ENCODE peak calls at places on chromosomes 5 and 9, in ten cellular contexts. K is heart right ventricle; G is AG09319; U is endothelial cell; D is GM23338; R is AG04449; L is CD4-positive, alpha-beta T cell; B is MM.1S; F is AG10803; V is fibroblast of pulmonary artery. Z is an unnamed sample.

GRCh38 chr5:58735637-58736036 is 152.8 kb downstream of the RAB3C start:
- DNase-seq in B (no peak), D (no peak), U (no peak), L (no peak), R (no peak), K (no peak), G (no peak), F (no peak), V (no peak), Z (no peak)

GRCh38 chr5:98771389-98772109 is 1.9 kb upstream of the RGMB start:
- DNase-seq in D (peak; percentile 91), U (peak; percentile 68), F (peak; percentile 94), L (peak; percentile 62), B (peak; percentile 83), K (no peak), R (peak; percentile 71), G (peak; percentile 89), V (peak; percentile 94), Z (peak; percentile 49)

GRCh38 chr9:70410368-70410767 is 4.1 kb downstream of the KLF9 start:
- DNase-seq in V (peak; percentile 65), B (no peak), D (no peak), L (no peak), F (peak; percentile 68), U (no peak), G (no peak), R (no peak), K (no peak), Z (no peak)

GRCh38 chr9:36029765-36030528 is 6.8 kb upstream of the RECK start:
- DNase-seq in K (no peak), F (peak; percentile 98), V (peak; percentile 97), B (peak; percentile 16), D (no peak), L (no peak), U (no peak), R (peak; percentile 94), G (peak; percentile 93), Z (no peak)

GRCh38 chr9:94140791-94141790 is 56.8 kb downstream of the PTPDC1 start:
- DNase-seq in R (no peak), G (no peak), U (no peak), L (no peak), V (peak; percentile 74), F (peak; percentile 36), B (no peak), D (no peak), K (no peak), Z (no peak)

GRCh38 chr9:137236936-137237421 is 4.1 kb upstream of the TUBB4B start:
- DNase-seq in R (no peak), V (no peak), G (no peak), B (no peak), U (no peak), K (no peak), D (no peak), L (no peak), F (no peak), Z (no peak)

GRCh38 chr9:130433168-130433946 is 11.4 kb upstream of the ASS1 start:
- DNase-seq in V (peak; percentile 49), D (peak; percentile 82), G (no peak), K (peak; percentile 64), R (no peak), B (no peak), L (no peak), U (peak; percentile 75), F (peak; percentile 55), Z (peak; percentile 76)

GRCh38 chr5:39080597-39081204 is 6.5 kb upstream of the RICTOR start:
- DNase-seq in F (peak; percentile 80), R (no peak), K (peak; percentile 27), L (no peak), U (peak; percentile 59), D (peak; percentile 79), V (peak; percentile 87), G (no peak), B (peak; percentile 61), Z (peak; percentile 49)

DNA sequence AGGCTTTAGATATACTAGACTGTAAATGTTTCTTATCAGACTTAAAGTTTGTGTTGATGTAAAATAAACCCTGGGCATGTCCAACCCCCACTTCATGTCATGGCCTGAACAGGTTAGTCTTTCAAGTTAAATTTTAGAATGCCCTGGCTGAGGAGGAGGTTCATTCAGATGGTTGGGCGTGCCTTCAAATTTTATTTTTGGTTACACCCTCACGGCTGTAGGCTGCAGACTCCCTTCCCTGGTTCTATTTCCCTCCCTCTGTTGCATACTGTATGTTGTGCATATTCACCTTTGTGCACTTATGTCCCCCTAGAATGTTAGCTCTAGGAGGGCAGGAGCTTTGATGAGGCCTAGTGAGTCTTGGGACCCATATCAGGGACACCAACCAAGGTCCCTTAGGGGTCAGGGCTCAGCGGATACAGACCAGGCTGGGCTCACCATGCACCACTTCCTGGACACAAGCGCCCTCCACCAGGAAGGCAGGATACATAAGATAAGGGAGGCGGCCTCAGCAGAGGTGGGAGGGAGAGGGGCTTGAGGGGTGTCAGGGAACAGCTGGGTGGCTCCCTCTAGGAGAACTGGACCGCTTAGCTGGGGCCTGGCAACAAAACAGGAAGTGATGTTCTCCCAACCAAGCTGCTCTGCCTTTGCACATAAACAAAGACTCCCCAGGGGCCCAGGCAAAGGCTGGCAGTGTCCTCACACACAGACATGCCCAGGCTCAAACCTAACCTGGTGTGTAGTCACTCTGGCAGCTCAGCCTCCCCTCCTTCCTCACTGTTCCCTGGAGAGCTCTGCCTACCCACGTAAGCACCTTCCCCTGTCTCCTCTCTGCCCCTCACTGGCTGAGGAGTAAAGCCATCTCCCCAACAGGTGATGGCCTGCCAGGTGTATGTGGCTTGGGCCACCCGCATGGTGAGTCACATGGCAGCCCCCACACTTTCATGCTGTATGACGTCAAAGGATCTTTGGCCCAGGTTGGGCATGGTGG is 5.7 kb upstream of the BICD2 start:
- DNase-seq in U (no peak), D (peak; percentile 61), G (no peak), B (no peak), F (peak; percentile 32), L (no peak), V (peak; percentile 41), K (no peak), R (no peak), Z (no peak)
- TF ChIP-seq CTCF in U (no peak), D (no peak), G (no peak), B (no peak), F (no peak), L (no peak), V (no peak), K (no peak), R (no peak), Z (no peak)

GRCh38 chr5:178209334-178210072 is 5.2 kb downstream of the HNRNPAB start:
- DNase-seq in G (no peak), R (no peak), D (no peak), U (no peak), L (no peak), K (no peak), F (no peak), B (no peak), V (no peak), Z (peak; percentile 5)

GRCh38 chr5:178207183-178207916 is 3.0 kb downstream of the HNRNPAB start:
- DNase-seq in G (no peak), V (peak; percentile 83), F (peak; percentile 42), U (no peak), D (no peak), B (no peak), R (no peak), L (no peak), K (no peak), Z (no peak)

GRCh38 chr5:178210073-178210526 is 5.8 kb downstream of the HNRNPAB start:
- DNase-seq in K (no peak), F (no peak), U (no peak), R (no peak), L (no peak), G (no peak), B (no peak), V (no peak), D (peak; percentile 38), Z (no peak)

GRCh38 chr5:178207917-178208280 is 3.6 kb downstream of the HNRNPAB start:
- DNase-seq in V (no peak), K (no peak), F (no peak), R (no peak), G (no peak), U (no peak), L (no peak), D (no peak), B (no peak), Z (no peak)

DNA sequence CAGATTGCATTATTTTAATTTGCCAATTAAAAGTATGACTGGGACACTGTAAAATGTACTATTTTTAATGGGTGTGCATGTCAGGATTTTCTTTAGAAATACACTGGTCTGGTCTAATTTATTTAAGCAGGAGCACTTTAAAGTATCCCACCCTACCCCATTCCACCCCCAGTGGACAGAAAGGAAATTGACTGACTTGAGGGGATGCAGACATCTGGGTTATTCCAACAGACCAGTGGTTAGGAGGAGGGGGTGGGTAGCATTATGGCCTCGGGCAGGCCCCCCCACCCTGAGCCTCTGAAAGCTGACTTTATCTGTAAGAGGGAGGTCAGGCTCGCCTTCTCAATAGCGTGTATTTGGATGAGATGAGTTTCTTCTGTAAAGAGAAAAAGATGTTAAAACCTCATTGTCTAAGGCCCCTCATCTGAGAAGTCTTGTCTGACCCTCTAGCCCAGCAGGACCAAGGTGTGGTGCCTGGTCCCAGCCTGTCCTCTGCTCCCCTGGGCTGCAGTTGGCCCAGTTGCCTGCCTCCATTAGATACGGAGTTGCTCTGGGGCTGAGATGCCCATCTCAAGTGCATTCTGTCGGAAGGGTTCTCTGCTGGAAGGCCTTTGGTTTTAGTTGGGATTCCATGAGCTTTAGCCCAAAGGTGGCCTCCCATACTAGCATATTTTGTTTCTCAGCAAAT is 4.4 kb downstream of the HNRNPAB start:
- DNase-seq in V (no peak), R (no peak), F (no peak), D (peak; percentile 52), B (no peak), L (no peak), K (no peak), G (no peak), U (no peak), Z (peak; percentile 9)
- TF ChIP-seq CTCF in V (peak; percentile 25), R (peak; percentile 4), F (peak; percentile 29), D (peak; percentile 19), B (peak; percentile 18), L (no peak), K (no peak), G (no peak), U (no peak), Z (no peak)

GRCh38 chr5:91306497-91306896 is 76.6 kb downstream of the ARRDC3 start:
- DNase-seq in B (no peak), G (no peak), V (no peak), L (no peak), F (peak; percentile 43), U (no peak), R (no peak), K (no peak), D (no peak), Z (no peak)

GRCh38 chr5:91312698-91313097 is 70.4 kb downstream of the ARRDC3 start:
- DNase-seq in K (no peak), F (peak; percentile 25), L (no peak), G (no peak), D (no peak), U (no peak), B (no peak), R (no peak), V (peak; percentile 36), Z (no peak)

GRCh38 chr5:91307023-91307422 is 76.1 kb downstream of the ARRDC3 start:
- DNase-seq in F (peak; percentile 100), D (no peak), G (peak; percentile 98), V (peak; percentile 96), L (no peak), U (no peak), R (no peak), B (no peak), K (peak; percentile 55), Z (no peak)

GRCh38 chr5:91311168-91311696 is 71.9 kb downstream of the ARRDC3 start:
- DNase-seq in F (no peak), L (no peak), V (no peak), B (no peak), K (no peak), R (no peak), U (no peak), G (no peak), D (no peak), Z (no peak)

DNA sequence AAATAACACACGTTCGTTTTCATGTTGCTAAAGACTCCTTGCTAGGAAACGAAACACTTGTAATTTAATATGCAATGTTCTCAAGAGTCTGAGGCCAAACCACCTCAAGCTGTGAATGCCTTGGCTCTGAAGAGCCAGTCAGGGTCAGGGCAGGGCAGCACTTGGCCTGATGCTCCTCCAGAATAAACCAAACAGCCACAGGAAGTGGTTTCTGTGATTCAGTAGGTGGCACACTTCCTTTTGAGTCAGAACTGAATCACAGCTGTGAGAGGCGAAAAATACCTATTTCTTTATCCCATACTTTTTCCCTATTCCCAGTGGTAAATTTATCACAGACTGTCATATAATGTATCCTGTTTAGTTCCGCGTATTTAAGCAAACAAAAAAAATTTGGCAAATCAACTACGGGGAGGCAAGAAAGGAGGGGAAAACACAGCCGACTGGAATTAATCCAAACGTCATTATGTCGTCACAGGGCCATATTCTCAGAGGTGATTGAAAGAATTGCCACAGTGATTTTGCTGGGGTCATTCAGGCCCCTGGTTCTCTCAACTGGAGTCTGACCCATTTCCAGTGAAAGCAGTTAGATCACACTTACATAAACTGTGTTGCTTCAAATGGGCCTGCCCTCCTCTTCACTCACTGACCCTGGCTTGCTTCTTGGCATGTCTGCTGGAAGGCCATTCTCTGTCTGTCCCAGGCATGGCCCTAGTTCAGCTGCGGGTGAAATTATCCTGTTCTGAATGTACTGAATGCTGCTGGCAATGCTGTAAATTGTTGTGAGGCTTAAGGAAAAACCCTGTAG is 71.2 kb downstream of the ARRDC3 start:
- DNase-seq in B (peak; percentile 96), V (peak; percentile 99), K (peak; percentile 41), G (peak; percentile 98), F (peak; percentile 100), D (peak; percentile 28), L (peak; percentile 59), U (no peak), R (peak; percentile 97), Z (no peak)
- TF ChIP-seq CTCF in B (peak; percentile 34), V (no peak), K (no peak), G (no peak), F (no peak), D (no peak), L (no peak), U (no peak), R (no peak), Z (no peak)

DNA sequence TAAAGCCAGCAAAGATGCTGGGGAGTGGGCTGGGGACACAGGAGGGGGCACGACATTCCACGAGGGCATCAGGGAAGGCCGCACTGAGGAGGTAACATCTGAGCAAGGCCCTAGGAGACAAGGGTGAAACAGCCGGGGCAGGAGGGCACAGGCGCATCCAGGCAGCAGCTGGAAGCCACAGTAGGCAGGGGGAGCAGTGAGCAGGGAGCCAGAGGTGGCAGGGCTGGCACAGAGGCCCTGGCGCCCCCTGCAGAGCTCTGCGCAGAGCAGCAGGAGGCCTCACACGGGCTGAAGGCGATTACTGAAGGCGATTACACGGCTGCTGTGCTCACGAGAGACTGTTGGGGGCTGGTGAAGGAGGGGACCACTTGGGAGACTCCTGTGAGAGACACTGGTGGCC is 15.4 kb downstream of the LMAN2 start:
- DNase-seq in V (peak; percentile 15), R (no peak), D (peak; percentile 49), U (peak; percentile 55), L (no peak), K (no peak), B (no peak), G (no peak), F (no peak), Z (no peak)
- TF ChIP-seq CTCF in V (peak; percentile 23), R (peak; percentile 49), D (peak; percentile 41), U (no peak), L (no peak), K (no peak), B (peak; percentile 41), G (peak; percentile 10), F (peak; percentile 2), Z (no peak)